ENCODE peak calls at places on chromosomes 11 and 22, in five cellular contexts. K is adipocyte, J is fibroblast of lung, L is pancreas, B is fibroblast of mammary gland. D is an unnamed sample.
A peak's percentile ranks its signal among the peaks of the same experiment; 100 is the strongest.

GRCh38 chr11:80937831-80938230 is 1497.0 kb upstream of the TENM4 start:
- DNase-seq in K (no peak), J (no peak), L (no peak), B (peak; percentile 27), D (peak; percentile 1)

GRCh38 chr11:73651252-73651651 is 4.9 kb downstream of the PLEKHB1 start:
- DNase-seq in K (no peak), J (no peak), L (no peak), B (no peak), D (no peak)

GRCh38 chr11:8867856-8868705 is 42.9 kb upstream of the AKIP1 start:
- DNase-seq in K (peak; percentile 90), J (peak; percentile 67), L (no peak), B (peak; percentile 79), D (peak; percentile 84)

GRCh38 chr11:128900468-128900867 is 9.3 kb downstream of the KCNJ5 start:
- DNase-seq in K (no peak), J (no peak), L (peak; percentile 48), B (no peak), D (no peak)

GRCh38 chr11:73431431-73431830 is 55.2 kb downstream of the RELT start:
- DNase-seq in K (no peak), J (no peak), L (no peak), B (no peak), D (no peak)

GRCh38 chr22:24067587-24068376 is 56.7 kb downstream of the CABIN1 start:
- DNase-seq in K (no peak), J (no peak), L (peak; percentile 41), B (no peak), D (no peak)

GRCh38 chr11:56846631-56847400 is 98.3 kb upstream of the OR9G4 start:
- DNase-seq in K (no peak), J (no peak), L (no peak), B (no peak), D (no peak)

GRCh38 chr22:40021401-40022000 is 26.7 kb downstream of the FAM83F start:
- DNase-seq in K (no peak), J (no peak), L (no peak), B (no peak), D (no peak)

GRCh38 chr11:110296226-110297081 is at the start of gene RDX:
- DNase-seq in K (peak; percentile 91), J (peak; percentile 71), L (peak; percentile 68), B (peak; percentile 65), D (peak; percentile 73)

GRCh38 chr22:33327348-33327860 is 269.2 kb upstream of the SYN3 start:
- DNase-seq in K (no peak), J (no peak), L (no peak), B (no peak), D (no peak)

GRCh38 chr11:65651589-65652510 is 10.9 kb downstream of the RELA start:
- DNase-seq in K (no peak), J (peak; percentile 83), L (peak; percentile 41), B (peak; percentile 60), D (no peak)

GRCh38 chr11:130830563-130830950 is 85.7 kb downstream of the SNX19 start:
- DNase-seq in K (no peak), J (no peak), L (no peak), B (no peak), D (peak; percentile 55)

GRCh38 chr11:17810736-17811135 is 76.2 kb downstream of the KCNC1 start:
- DNase-seq in K (peak; percentile 45), J (peak; percentile 33), L (no peak), B (peak; percentile 61), D (peak; percentile 51)

GRCh38 chr11:11620251-11620965 is 1.4 kb downstream of the GALNT18 start:
- DNase-seq in K (peak; percentile 5), J (peak; percentile 27), L (peak; percentile 27), B (peak; percentile 24), D (peak; percentile 53)

GRCh38 chr11:45725776-45726606 is 60.6 kb upstream of the CHST1 start:
- DNase-seq in K (no peak), J (no peak), L (no peak), B (no peak), D (no peak)

GRCh38 chr11:79438631-79439429 is 2.0 kb downstream of the TENM4 start:
- DNase-seq in K (peak; percentile 43), J (peak; percentile 46), L (no peak), B (peak; percentile 54), D (peak; percentile 63)

GRCh38 chr22:27992294-27993165 is 73.5 kb upstream of the PITPNB start:
- DNase-seq in K (no peak), J (no peak), L (no peak), B (no peak), D (no peak)

GRCh38 chr11:19374189-19374588 is 133.4 kb upstream of the E2F8 start:
- DNase-seq in K (peak; percentile 40), J (peak; percentile 83), L (no peak), B (peak; percentile 100), D (peak; percentile 99)

GRCh38 chr11:59545179-59546020 is 34.1 kb downstream of the OR4D9 start:
- DNase-seq in K (no peak), J (peak; percentile 73), L (no peak), B (peak; percentile 90), D (peak; percentile 55)

GRCh38 chr11:95506777-95507176 is 275.8 kb upstream of the SESN3 start:
- DNase-seq in K (no peak), J (no peak), L (no peak), B (peak; percentile 74), D (peak; percentile 53)

GRCh38 chr11:66011239-66011784 is 496 bp upstream of the CST6 start:
- DNase-seq in K (no peak), J (no peak), L (peak; percentile 29), B (peak; percentile 62), D (no peak)

DNA sequence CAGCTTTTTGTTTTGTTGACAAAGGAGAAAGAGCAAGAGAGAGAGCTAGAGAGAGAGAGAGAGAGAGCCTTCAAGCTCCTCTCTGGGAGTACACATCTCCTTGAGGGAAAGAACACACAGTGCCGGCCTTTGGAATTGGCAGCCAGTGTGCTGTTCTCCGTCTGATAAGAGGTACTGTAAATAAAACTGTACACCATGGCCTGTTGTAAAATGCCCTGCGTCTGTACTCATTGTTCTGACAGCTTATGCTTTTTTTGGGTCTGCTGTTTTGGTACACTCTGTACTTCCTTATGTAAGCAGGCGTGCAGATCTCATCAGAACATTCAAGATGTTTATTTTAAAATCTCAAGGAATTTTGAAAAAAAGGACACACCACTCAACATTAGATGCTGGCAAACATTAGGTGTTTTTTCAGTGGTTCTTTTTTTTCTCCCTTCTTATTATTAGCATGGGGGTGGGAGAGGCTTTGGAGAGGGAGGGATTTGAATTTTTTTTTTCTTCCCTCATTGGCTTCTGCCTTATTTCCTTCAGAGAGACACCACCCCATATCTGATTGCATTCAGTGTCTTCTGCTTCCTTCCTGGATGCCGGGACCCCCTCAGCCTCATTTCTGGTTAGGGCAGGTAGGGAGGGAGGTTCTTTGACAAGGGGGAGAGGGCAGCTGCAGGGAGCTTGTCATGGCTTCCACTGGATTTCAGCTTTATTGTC is 116.8 kb upstream of the NNMT start:
- DNase-seq in K (peak; percentile 97), J (peak; percentile 100), L (peak; percentile 84), B (peak; percentile 99), D (peak; percentile 93)
- H3K4me3 ChIP-seq in K (peak overlapping the region; percentile 73), J (no peak overlapping the region), L (peak overlapping the region; percentile 10), B (peak overlapping the region; percentile 51), D (no peak overlapping the region)

DNA sequence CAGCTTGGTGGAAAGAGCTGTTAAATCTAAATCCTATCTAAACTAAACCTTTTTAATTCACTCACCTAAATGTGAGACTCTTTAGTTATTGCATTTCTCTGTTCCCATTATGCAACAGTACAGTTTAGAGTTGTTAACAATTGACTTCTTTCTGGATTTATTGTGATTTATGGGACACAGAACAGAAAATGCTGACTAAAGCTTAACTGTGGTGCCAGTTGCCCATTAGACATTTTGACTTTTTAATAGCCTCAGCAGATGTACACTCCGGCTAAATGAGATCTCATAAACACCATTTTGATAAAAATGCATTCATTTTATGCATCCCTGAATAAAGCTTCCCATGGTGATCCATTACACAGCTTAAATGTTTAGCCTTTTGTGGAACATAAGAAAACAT is 356.6 kb downstream of the CASP12 start:
- DNase-seq in K (no peak), J (no peak), L (no peak), B (no peak), D (no peak)
- H3K4me3 ChIP-seq in K (no peak overlapping the region), J (no peak overlapping the region), L (no peak overlapping the region), B (no peak overlapping the region), D (no peak overlapping the region)

DNA sequence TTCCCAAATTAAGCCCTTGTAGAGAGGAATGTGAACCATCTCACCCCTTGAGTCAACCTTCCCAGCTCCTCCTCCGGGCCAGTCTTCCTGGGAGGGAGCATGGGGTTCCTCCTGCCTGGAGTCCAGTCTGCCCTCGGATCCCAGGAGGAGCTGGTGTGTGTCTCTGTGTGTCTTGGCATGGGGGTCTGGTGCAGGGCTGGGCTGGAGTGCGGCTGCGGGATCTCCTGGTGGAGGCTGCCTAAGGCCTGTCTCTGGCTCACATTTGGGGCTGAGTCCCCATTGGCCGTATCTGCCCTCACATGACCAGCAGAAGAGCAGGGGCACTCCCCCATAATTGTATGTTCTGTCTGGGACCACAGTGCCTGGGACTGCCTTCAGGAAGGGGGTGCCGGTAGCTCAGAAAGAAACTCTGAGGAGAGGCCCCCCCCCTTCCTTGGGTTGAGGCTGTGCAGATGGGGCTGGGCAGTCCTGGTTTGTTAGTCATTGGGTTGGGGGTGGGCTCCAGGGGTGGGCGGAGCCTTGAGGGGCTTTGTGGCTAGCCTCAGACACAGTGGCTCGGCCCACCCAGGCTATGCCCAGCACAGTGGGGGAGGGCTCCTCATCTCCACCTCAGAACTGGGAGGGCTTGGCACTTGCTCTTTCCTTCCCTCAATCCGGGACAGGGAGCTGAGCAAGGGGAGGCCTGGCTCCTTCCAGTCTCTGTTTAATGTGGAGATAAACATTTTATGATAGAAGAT is 2.9 kb downstream of the C1QTNF5 start:
- DNase-seq in K (peak; percentile 43), J (peak; percentile 83), L (no peak), B (peak; percentile 48), D (peak; percentile 74)
- H3K4me3 ChIP-seq in K (peak overlapping the region; percentile 84), J (no peak overlapping the region), L (no peak overlapping the region), B (no peak overlapping the region), D (peak overlapping the region; percentile 20)

DNA sequence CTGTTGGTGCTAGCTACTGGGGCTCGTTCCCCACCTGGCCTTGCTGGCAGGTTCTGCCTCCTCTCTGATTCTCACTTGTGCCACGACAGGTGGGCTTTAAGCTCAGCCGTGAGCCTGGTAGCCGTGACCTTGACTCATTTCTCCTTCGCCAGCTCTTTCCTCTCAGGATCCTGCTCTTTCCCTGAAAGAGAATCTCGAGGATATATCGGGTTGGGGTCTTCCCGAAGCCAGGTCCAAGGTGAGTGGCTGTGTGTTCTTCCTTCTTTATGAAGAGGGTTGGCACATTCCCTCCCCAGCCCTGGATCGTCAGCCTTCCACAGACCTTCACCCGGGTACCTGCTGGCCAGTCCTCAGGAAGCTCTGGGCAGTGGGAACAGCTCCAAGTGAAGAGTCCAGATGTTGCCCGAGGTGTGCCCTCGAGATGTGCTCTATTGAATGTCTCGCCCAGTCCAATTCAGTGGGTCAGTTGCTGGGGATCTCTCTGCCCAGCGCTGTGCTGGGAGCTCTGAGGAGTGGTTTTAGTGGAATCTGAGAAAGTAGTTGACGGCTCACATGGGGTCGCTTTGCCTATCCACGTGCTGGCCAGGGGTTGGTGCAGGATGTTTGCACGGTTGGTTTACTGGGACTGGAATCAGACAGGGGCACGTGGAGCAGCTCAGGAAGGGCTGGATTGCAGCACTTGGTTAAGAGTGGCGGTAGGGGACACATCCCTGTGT is 1.4 kb downstream of the ZNF74 start:
- DNase-seq in K (no peak), J (no peak), L (no peak), B (no peak), D (no peak)
- H3K4me3 ChIP-seq in K (no peak overlapping the region), J (no peak overlapping the region), L (no peak overlapping the region), B (no peak overlapping the region), D (peak overlapping the region; percentile 87)

DNA sequence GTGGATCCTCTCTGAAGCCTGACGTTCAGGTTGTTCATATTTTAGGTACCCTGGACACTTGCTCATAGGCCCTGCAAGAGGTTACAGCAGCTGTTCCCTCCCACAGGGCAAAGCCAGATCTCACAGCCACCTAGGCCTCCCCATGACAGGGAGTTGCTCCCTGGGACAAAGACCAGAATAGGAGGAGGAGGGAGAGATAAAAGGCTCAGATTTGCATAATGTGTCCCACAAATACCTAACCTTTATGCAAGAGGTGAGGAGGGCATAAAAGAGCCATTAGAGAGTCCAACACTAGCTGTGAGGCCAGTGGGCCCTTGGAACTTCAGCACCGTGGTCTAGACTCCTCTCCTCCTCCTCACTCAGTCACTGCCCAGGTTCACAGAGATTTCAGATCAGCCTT is 33.8 kb downstream of the ZNF280B start:
- DNase-seq in K (no peak), J (no peak), L (no peak), B (no peak), D (no peak)
- H3K4me3 ChIP-seq in K (no peak overlapping the region), J (no peak overlapping the region), L (no peak overlapping the region), B (no peak overlapping the region), D (no peak overlapping the region)